ENCODE peak calls at places on chromosomes 11 and 22, in nine cellular contexts. One of them, this sample, is unnamed. For H3K36me3, the result is how much of the 10 kb centered on the place peaks cover.

GRCh38 chr11:45665206-45665932 is at the start of gene CHST1:
- DNase-seq in lower lobe of right lung: no peak
- DNase-seq in prostate gland: peak
- DNase-seq in IMR-90: no peak
- DNase-seq in esophagus squamous epithelium: no peak
- DNase-seq in body of pancreas: peak
- DNase-seq in ovary: peak
- DNase-seq in tibial artery: peak
- DNase-seq in GM23338: peak
- DNase-seq in this sample: no peak

GRCh38 chr22:41367680-41368542 is 13.8 kb upstream of the TEF start:
- DNase-seq in lower lobe of right lung: peak
- DNase-seq in prostate gland: peak
- DNase-seq in IMR-90: peak
- DNase-seq in esophagus squamous epithelium: no peak
- DNase-seq in body of pancreas: peak
- DNase-seq in ovary: peak
- DNase-seq in tibial artery: peak
- DNase-seq in GM23338: peak
- DNase-seq in this sample: no peak

GRCh38 chr11:11464555-11464954 is 111.5 kb upstream of the CSNK2A3 start:
- DNase-seq in lower lobe of right lung: no peak
- DNase-seq in prostate gland: no peak
- DNase-seq in IMR-90: peak
- DNase-seq in esophagus squamous epithelium: no peak
- DNase-seq in body of pancreas: no peak
- DNase-seq in ovary: no peak
- DNase-seq in tibial artery: no peak
- DNase-seq in GM23338: no peak
- DNase-seq in this sample: no peak

GRCh38 chr22:50600967-50601668 is 525 bp downstream of the MAPK8IP2 start:
- DNase-seq in lower lobe of right lung: no peak
- DNase-seq in prostate gland: no peak
- DNase-seq in IMR-90: no peak
- DNase-seq in esophagus squamous epithelium: no peak
- DNase-seq in body of pancreas: no peak
- DNase-seq in ovary: peak
- DNase-seq in tibial artery: no peak
- DNase-seq in GM23338: no peak
- DNase-seq in this sample: no peak

GRCh38 chr11:1295086-1295485 is 14.3 kb downstream of the TOLLIP start:
- DNase-seq in lower lobe of right lung: peak
- DNase-seq in prostate gland: no peak
- DNase-seq in IMR-90: no peak
- DNase-seq in esophagus squamous epithelium: no peak
- DNase-seq in body of pancreas: no peak
- DNase-seq in ovary: no peak
- DNase-seq in tibial artery: no peak
- DNase-seq in GM23338: no peak
- DNase-seq in this sample: no peak

GRCh38 chr11:113372317-113372716 is 15.3 kb upstream of the ANKK1 start:
- DNase-seq in lower lobe of right lung: no peak
- DNase-seq in prostate gland: no peak
- DNase-seq in IMR-90: peak
- DNase-seq in esophagus squamous epithelium: no peak
- DNase-seq in body of pancreas: no peak
- DNase-seq in ovary: no peak
- DNase-seq in tibial artery: no peak
- DNase-seq in GM23338: no peak
- DNase-seq in this sample: no peak

GRCh38 chr22:28155808-28156207 is 236.8 kb upstream of the PITPNB start:
- DNase-seq in lower lobe of right lung: no peak
- DNase-seq in prostate gland: no peak
- DNase-seq in IMR-90: no peak
- DNase-seq in esophagus squamous epithelium: no peak
- DNase-seq in body of pancreas: no peak
- DNase-seq in ovary: no peak
- DNase-seq in tibial artery: no peak
- DNase-seq in GM23338: no peak
- DNase-seq in this sample: no peak

GRCh38 chr22:20146777-20147176 is 4.1 kb downstream of the CCDC188 start:
- DNase-seq in lower lobe of right lung: no peak
- DNase-seq in prostate gland: no peak
- DNase-seq in IMR-90: no peak
- DNase-seq in esophagus squamous epithelium: no peak
- DNase-seq in body of pancreas: no peak
- DNase-seq in ovary: no peak
- DNase-seq in tibial artery: no peak
- DNase-seq in GM23338: no peak
- DNase-seq in this sample: no peak

GRCh38 chr11:94417386-94417987 is 16.3 kb upstream of the GPR83 start:
- DNase-seq in lower lobe of right lung: no peak
- DNase-seq in prostate gland: no peak
- DNase-seq in IMR-90: peak
- DNase-seq in esophagus squamous epithelium: no peak
- DNase-seq in body of pancreas: no peak
- DNase-seq in ovary: no peak
- DNase-seq in tibial artery: no peak
- DNase-seq in GM23338: peak
- DNase-seq in this sample: no peak

GRCh38 chr11:35334385-35335090 is 84.8 kb downstream of the SLC1A2 start:
- DNase-seq in lower lobe of right lung: no peak
- DNase-seq in prostate gland: no peak
- DNase-seq in IMR-90: no peak
- DNase-seq in esophagus squamous epithelium: no peak
- DNase-seq in body of pancreas: no peak
- DNase-seq in ovary: no peak
- DNase-seq in tibial artery: no peak
- DNase-seq in GM23338: no peak
- DNase-seq in this sample: peak

GRCh38 chr22:47032091-47032943 is 269.9 kb downstream of the TBC1D22A start:
- DNase-seq in lower lobe of right lung: peak
- DNase-seq in prostate gland: no peak
- DNase-seq in IMR-90: no peak
- DNase-seq in esophagus squamous epithelium: no peak
- DNase-seq in body of pancreas: peak
- DNase-seq in ovary: peak
- DNase-seq in tibial artery: peak
- DNase-seq in GM23338: no peak
- DNase-seq in this sample: no peak

GRCh38 chr22:35547993-35548761 is 7.5 kb downstream of the RASD2 start:
- DNase-seq in lower lobe of right lung: no peak
- DNase-seq in prostate gland: no peak
- DNase-seq in IMR-90: no peak
- DNase-seq in esophagus squamous epithelium: no peak
- DNase-seq in body of pancreas: no peak
- DNase-seq in ovary: no peak
- DNase-seq in tibial artery: no peak
- DNase-seq in GM23338: peak
- DNase-seq in this sample: no peak
- TF ChIP-seq CTCF in lower lobe of right lung: no peak
- TF ChIP-seq CTCF in prostate gland: no peak
- TF ChIP-seq CTCF in IMR-90: peak
- TF ChIP-seq CTCF in esophagus squamous epithelium: no peak
- TF ChIP-seq CTCF in body of pancreas: no peak
- TF ChIP-seq CTCF in ovary: no peak
- TF ChIP-seq CTCF in tibial artery: no peak
- TF ChIP-seq CTCF in GM23338: peak
- TF ChIP-seq CTCF in this sample: no peak

DNA sequence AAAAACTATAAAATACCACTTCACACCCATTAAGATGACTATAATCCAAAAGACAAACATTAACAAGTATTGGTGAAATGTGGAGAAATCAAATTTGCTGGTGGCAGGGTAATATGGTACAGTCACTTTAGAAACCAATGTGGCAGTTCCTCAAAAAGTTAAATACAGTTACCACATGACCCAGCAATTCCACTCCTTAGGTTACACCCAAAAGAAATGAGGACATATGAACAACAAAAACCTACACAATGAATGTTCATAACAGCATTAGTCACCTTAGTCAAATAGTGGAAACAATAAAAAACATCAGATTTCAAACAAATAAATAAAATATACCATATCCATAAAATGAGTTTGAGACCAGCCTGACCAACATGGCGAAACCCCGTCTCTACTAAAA is 52.6 kb downstream of the RDX start:
- DNase-seq in lower lobe of right lung: no peak
- DNase-seq in prostate gland: no peak
- DNase-seq in IMR-90: no peak
- DNase-seq in esophagus squamous epithelium: no peak
- DNase-seq in body of pancreas: no peak
- DNase-seq in ovary: no peak
- DNase-seq in tibial artery: no peak
- DNase-seq in GM23338: no peak
- DNase-seq in this sample: no peak
- H3K36me3 ChIP-seq in lower lobe of right lung: half or more
- H3K36me3 ChIP-seq in prostate gland: under half
- H3K36me3 ChIP-seq in IMR-90: under half
- H3K36me3 ChIP-seq in esophagus squamous epithelium: under half
- H3K36me3 ChIP-seq in body of pancreas: under half
- H3K36me3 ChIP-seq in ovary: under half
- H3K36me3 ChIP-seq in tibial artery: under half
- H3K36me3 ChIP-seq in GM23338: under half
- H3K36me3 ChIP-seq in this sample: under half

DNA sequence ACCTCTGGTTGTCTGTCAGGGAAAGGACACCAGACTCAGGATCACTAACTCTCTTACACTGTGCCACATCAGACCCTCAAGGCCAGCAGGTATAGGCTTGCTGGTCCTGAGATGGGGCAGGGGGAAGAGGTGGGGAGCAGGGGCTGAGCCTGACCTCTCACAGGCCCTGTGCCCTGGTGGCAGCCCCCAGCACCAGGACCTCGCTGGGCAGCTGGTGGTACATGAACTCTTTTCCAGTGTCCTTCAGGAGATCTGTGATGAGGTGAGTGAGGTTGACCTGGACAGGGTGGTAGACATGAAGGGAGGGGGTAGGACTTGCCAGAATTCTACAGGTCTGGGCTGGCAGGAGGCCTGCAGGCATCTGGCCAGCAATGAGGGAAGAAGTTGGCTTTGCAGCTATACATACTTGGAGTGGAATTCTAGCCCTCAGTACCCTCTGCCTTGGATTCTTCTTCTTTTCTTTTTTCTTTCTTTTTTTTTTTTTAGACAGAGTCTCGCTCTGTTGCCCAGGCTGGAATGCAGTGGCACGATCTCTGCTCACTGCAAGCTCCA is 1.4 kb downstream of the NUDT22 start:
- DNase-seq in lower lobe of right lung: no peak
- DNase-seq in prostate gland: no peak
- DNase-seq in IMR-90: no peak
- DNase-seq in esophagus squamous epithelium: no peak
- DNase-seq in body of pancreas: no peak
- DNase-seq in ovary: no peak
- DNase-seq in tibial artery: no peak
- DNase-seq in GM23338: no peak
- DNase-seq in this sample: no peak
- H3K4me3 ChIP-seq in lower lobe of right lung: peak
- H3K4me3 ChIP-seq in prostate gland: peak
- H3K4me3 ChIP-seq in IMR-90: no peak
- H3K4me3 ChIP-seq in esophagus squamous epithelium: peak
- H3K4me3 ChIP-seq in body of pancreas: no peak
- H3K4me3 ChIP-seq in ovary: no peak
- H3K4me3 ChIP-seq in tibial artery: peak
- H3K4me3 ChIP-seq in GM23338: peak
- H3K4me3 ChIP-seq in this sample: no peak

DNA sequence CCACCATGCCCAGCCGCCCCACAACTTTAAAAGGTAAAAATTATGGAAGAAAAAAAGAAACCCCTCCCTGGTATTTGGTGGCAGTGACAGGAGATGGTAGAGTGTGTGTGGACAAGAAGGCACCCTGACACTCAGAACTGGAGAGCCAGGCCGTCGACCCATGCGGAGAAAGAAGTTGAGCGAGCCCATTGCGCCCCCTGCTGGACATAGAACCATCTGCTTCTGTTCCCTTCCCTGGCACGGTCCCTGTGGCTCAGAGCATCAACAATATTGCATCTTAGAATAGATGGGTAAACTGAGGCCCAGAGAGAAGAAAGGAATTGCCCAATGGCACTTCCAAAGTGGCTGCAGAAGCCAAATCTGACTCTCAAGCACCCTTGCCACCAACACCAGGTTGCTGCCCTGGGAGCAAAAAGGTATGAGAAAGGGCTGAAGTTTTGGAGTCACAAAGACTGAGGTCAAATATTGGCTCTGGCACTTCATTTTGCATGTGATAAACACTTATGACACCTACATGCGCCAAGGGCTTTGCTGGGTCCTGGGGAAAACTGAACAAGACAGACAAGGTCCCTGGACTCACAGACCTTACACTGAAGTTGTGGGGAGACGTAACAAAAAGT is 8.6 kb downstream of the MRPL11 start:
- DNase-seq in lower lobe of right lung: peak
- DNase-seq in prostate gland: peak
- DNase-seq in IMR-90: peak
- DNase-seq in esophagus squamous epithelium: no peak
- DNase-seq in body of pancreas: peak
- DNase-seq in ovary: peak
- DNase-seq in tibial artery: peak
- DNase-seq in GM23338: peak
- DNase-seq in this sample: no peak
- TF ChIP-seq CTCF in lower lobe of right lung: peak
- TF ChIP-seq CTCF in prostate gland: peak
- TF ChIP-seq CTCF in IMR-90: peak
- TF ChIP-seq CTCF in esophagus squamous epithelium: peak
- TF ChIP-seq CTCF in body of pancreas: peak
- TF ChIP-seq CTCF in ovary: peak
- TF ChIP-seq CTCF in tibial artery: peak
- TF ChIP-seq CTCF in GM23338: peak
- TF ChIP-seq CTCF in this sample: peak

This sample was measured in kidney epithelial cell.